ENCODE peak calls at places on chromosomes 12 and 14, in four cellular contexts. Z is left lung, C is NCI-H524 treated with DMSO at 0.1 percent for 48 hours, N is A549. P is an unnamed sample.
A peak's percentile ranks its signal among the peaks of the same experiment; 100 is the strongest.

GRCh38 chr12:91180577-91180976 is 2.0 kb downstream of the DCN start:
- DNase-seq in Z (no peak), N (no peak), C (no peak), P (no peak)

GRCh38 chr12:121705514-121705913 is 7.0 kb upstream of the TMEM120B start:
- DNase-seq in Z (no peak), C (no peak), N (no peak), P (no peak)

GRCh38 chr12:120496353-120497340 is 734 bp downstream of the DYNLL1 start:
- DNase-seq in Z (peak; percentile 85), C (no peak), N (peak; percentile 44), P (peak; percentile 65)

GRCh38 chr14:23929822-23930294 is 23.7 kb upstream of the DHRS4 start:
- DNase-seq in Z (no peak), C (no peak), N (peak; percentile 73), P (peak; percentile 61)

GRCh38 chr12:12396727-12397126 is 39.8 kb downstream of the BORCS5 start:
- DNase-seq in Z (no peak), C (no peak), N (no peak), P (no peak)

GRCh38 chr12:113591480-113591971 is 119.9 kb upstream of the LHX5 start:
- DNase-seq in C (peak; percentile 20), Z (no peak), N (peak; percentile 46), P (peak; percentile 59)

GRCh38 chr14:22112004-22112403 is 438.4 kb upstream of the OR4E1 start:
- DNase-seq in Z (no peak), C (no peak), N (no peak), P (peak; percentile 68)

GRCh38 chr12:20368653-20369163 is 371 bp downstream of the PDE3A start:
- DNase-seq in N (peak; percentile 15), Z (peak; percentile 70), C (no peak), P (peak; percentile 25)

GRCh38 chr12:102394200-102394599 is 86.2 kb downstream of the IGF1 start:
- DNase-seq in Z (no peak), N (no peak), C (no peak), P (no peak)

P was measured in HAP-1.